ENCODE peak calls at places on chromosomes 3 and 15, in six cellular contexts. F is NAMALWA, U is SW480, V is H4, K is DMS53, I is NCI-H1105 treated with DMSO at 0.1 percent for 48 hours. Z is an unnamed sample.

GRCh38 chr3:14651440-14652251 is at the start of gene CCDC174:
- DNase-seq in I (peak; percentile 95), K (peak; percentile 95), U (peak; percentile 99), F (peak; percentile 100), V (peak; percentile 99), Z (peak; percentile 93)

GRCh38 chr3:184155644-184156521 is 706 bp downstream of the DVL3 start:
- DNase-seq in K (peak; percentile 71), V (no peak), F (peak; percentile 57), U (peak; percentile 20), I (peak; percentile 57), Z (peak; percentile 33)

GRCh38 chr3:52308308-52308707 is 7.8 kb upstream of the DNAH1 start:
- DNase-seq in I (no peak), U (no peak), K (no peak), F (no peak), V (no peak), Z (no peak)

GRCh38 chr3:38112378-38112761 is 24.6 kb downstream of the ACAA1 start:
- DNase-seq in U (no peak), F (no peak), V (no peak), I (no peak), K (no peak), Z (no peak)

GRCh38 chr3:53083496-53083895 is 37.6 kb upstream of the SFMBT1 start:
- DNase-seq in U (no peak), F (no peak), K (no peak), I (no peak), V (peak; percentile 43), Z (no peak)

GRCh38 chr3:113158210-113158609 is 53.1 kb upstream of the BOC start:
- DNase-seq in I (no peak), U (no peak), F (no peak), K (no peak), V (no peak), Z (no peak)

GRCh38 chr15:34361278-34361677 is 5.7 kb downstream of the LPCAT4 start:
- DNase-seq in V (no peak), U (no peak), I (no peak), F (no peak), K (no peak), Z (no peak)

GRCh38 chr15:88810449-88810848 is 7.2 kb downstream of the ACAN start:
- DNase-seq in F (no peak), U (no peak), V (no peak), I (no peak), K (no peak), Z (no peak)

GRCh38 chr15:41512078-41512394 is 1.6 kb downstream of the LTK start:
- DNase-seq in K (peak; percentile 64), U (no peak), F (no peak), V (no peak), I (peak; percentile 40), Z (no peak)

GRCh38 chr15:75042730-75043508 is 19.5 kb downstream of the PPCDC start:
- DNase-seq in U (peak; percentile 85), F (peak; percentile 98), V (peak; percentile 94), I (no peak), K (peak; percentile 72), Z (peak; percentile 95)

GRCh38 chr15:82870727-82871576 is 61.5 kb downstream of the WHAMM start:
- DNase-seq in I (no peak), F (no peak), K (no peak), V (no peak), U (no peak), Z (no peak)

GRCh38 chr3:30199096-30199734 is 407.2 kb upstream of the TGFBR2 start:
- DNase-seq in V (peak; percentile 10), K (peak; percentile 57), U (peak; percentile 23), F (peak; percentile 72), I (peak; percentile 38), Z (peak; percentile 84)

GRCh38 chr3:146184616-146185015 is 23.6 kb upstream of the PLOD2 start:
- DNase-seq in V (peak; percentile 21), K (peak; percentile 45), F (no peak), U (peak; percentile 33), I (peak; percentile 46), Z (peak; percentile 78)

GRCh38 chr3:139948467-139948866 is 13.5 kb downstream of the CLSTN2 start:
- DNase-seq in I (no peak), V (no peak), F (no peak), K (no peak), U (no peak), Z (no peak)

GRCh38 chr3:127610105-127610504 is 11.9 kb downstream of the MCM2 start:
- DNase-seq in U (no peak), V (no peak), I (no peak), K (no peak), F (no peak), Z (no peak)

GRCh38 chr3:54040476-54040875 is 81.9 kb upstream of the CACNA2D3 start:
- DNase-seq in U (no peak), K (no peak), V (no peak), I (no peak), F (no peak), Z (no peak)

GRCh38 chr3:156630081-156630772 is 44.2 kb upstream of the TIPARP start:
- DNase-seq in K (peak; percentile 33), U (peak; percentile 81), I (peak; percentile 69), V (peak; percentile 49), F (no peak), Z (peak; percentile 47)

GRCh38 chr3:172903642-172904041 is 153.1 kb downstream of the ECT2 start:
- DNase-seq in F (no peak), K (peak; percentile 2), I (peak; percentile 9), U (no peak), V (no peak), Z (no peak)

GRCh38 chr15:34951993-34952392 is 17.5 kb downstream of the AQR start:
- DNase-seq in V (no peak), I (no peak), U (no peak), F (no peak), K (no peak), Z (no peak)

GRCh38 chr3:170107926-170108325 is 70.1 kb downstream of the GPR160 start:
- DNase-seq in K (no peak), U (no peak), I (no peak), V (no peak), F (no peak), Z (no peak)

GRCh38 chr15:69389426-69389825 is 24.7 kb upstream of the KIF23 start:
- DNase-seq in F (no peak), V (no peak), U (no peak), I (no peak), K (no peak), Z (no peak)